ENCODE peak calls at places on chromosomes 16 and 17, in ten cellular contexts. One of them, this sample, is unnamed. For H3K36me3, the result is how much of the 10 kb centered on the place peaks cover.

GRCh38 chr17:65745241-65745640 is 183.8 kb upstream of the AXIN2 start:
- DNase-seq in brain microvascular endothelial cell: no peak
- DNase-seq in mammary epithelial cell: no peak
- DNase-seq in GM23338: no peak
- DNase-seq in OCI-LY7: no peak
- DNase-seq in kidney epithelial cell: no peak
- DNase-seq in kidney: no peak
- DNase-seq in Caco-2: no peak
- DNase-seq in cardiac muscle cell: no peak
- DNase-seq in transverse colon: no peak
- DNase-seq in this sample: no peak

GRCh38 chr17:11803635-11804034 is 193.6 kb downstream of the ZNF18 start:
- DNase-seq in brain microvascular endothelial cell: no peak
- DNase-seq in mammary epithelial cell: no peak
- DNase-seq in GM23338: no peak
- DNase-seq in OCI-LY7: no peak
- DNase-seq in kidney epithelial cell: no peak
- DNase-seq in kidney: no peak
- DNase-seq in Caco-2: no peak
- DNase-seq in cardiac muscle cell: no peak
- DNase-seq in transverse colon: no peak
- DNase-seq in this sample: no peak

GRCh38 chr16:78115659-78116058 is 16.2 kb downstream of the WWOX start:
- DNase-seq in brain microvascular endothelial cell: no peak
- DNase-seq in mammary epithelial cell: no peak
- DNase-seq in GM23338: no peak
- DNase-seq in OCI-LY7: no peak
- DNase-seq in kidney epithelial cell: no peak
- DNase-seq in kidney: no peak
- DNase-seq in Caco-2: no peak
- DNase-seq in cardiac muscle cell: no peak
- DNase-seq in transverse colon: no peak
- DNase-seq in this sample: no peak

GRCh38 chr17:16593356-16594102 is 24.5 kb upstream of the ZNF287 start:
- DNase-seq in brain microvascular endothelial cell: no peak
- DNase-seq in mammary epithelial cell: peak
- DNase-seq in GM23338: no peak
- DNase-seq in OCI-LY7: no peak
- DNase-seq in kidney epithelial cell: no peak
- DNase-seq in kidney: no peak
- DNase-seq in Caco-2: no peak
- DNase-seq in cardiac muscle cell: peak
- DNase-seq in transverse colon: no peak
- DNase-seq in this sample: no peak

GRCh38 chr17:42754782-42755181 is 6.2 kb upstream of the RAMP2 start:
- DNase-seq in brain microvascular endothelial cell: no peak
- DNase-seq in mammary epithelial cell: peak
- DNase-seq in GM23338: no peak
- DNase-seq in OCI-LY7: no peak
- DNase-seq in kidney epithelial cell: peak
- DNase-seq in kidney: peak
- DNase-seq in Caco-2: no peak
- DNase-seq in cardiac muscle cell: no peak
- DNase-seq in transverse colon: no peak
- DNase-seq in this sample: peak

GRCh38 chr17:78133971-78134898 is 3.7 kb downstream of the TMC8 start:
- DNase-seq in brain microvascular endothelial cell: no peak
- DNase-seq in mammary epithelial cell: no peak
- DNase-seq in GM23338: peak
- DNase-seq in OCI-LY7: peak
- DNase-seq in kidney epithelial cell: no peak
- DNase-seq in kidney: peak
- DNase-seq in Caco-2: peak
- DNase-seq in cardiac muscle cell: peak
- DNase-seq in transverse colon: peak
- DNase-seq in this sample: no peak

GRCh38 chr16:81578015-81578554 is 133.5 kb downstream of the CMIP start:
- DNase-seq in brain microvascular endothelial cell: no peak
- DNase-seq in mammary epithelial cell: no peak
- DNase-seq in GM23338: no peak
- DNase-seq in OCI-LY7: no peak
- DNase-seq in kidney epithelial cell: no peak
- DNase-seq in kidney: no peak
- DNase-seq in Caco-2: no peak
- DNase-seq in cardiac muscle cell: no peak
- DNase-seq in transverse colon: no peak
- DNase-seq in this sample: no peak

GRCh38 chr16:59179446-59180082 is 445.4 kb upstream of the GOT2 start:
- DNase-seq in brain microvascular endothelial cell: peak
- DNase-seq in mammary epithelial cell: no peak
- DNase-seq in GM23338: no peak
- DNase-seq in OCI-LY7: no peak
- DNase-seq in kidney epithelial cell: no peak
- DNase-seq in kidney: no peak
- DNase-seq in Caco-2: no peak
- DNase-seq in cardiac muscle cell: no peak
- DNase-seq in transverse colon: no peak
- DNase-seq in this sample: no peak

DNA sequence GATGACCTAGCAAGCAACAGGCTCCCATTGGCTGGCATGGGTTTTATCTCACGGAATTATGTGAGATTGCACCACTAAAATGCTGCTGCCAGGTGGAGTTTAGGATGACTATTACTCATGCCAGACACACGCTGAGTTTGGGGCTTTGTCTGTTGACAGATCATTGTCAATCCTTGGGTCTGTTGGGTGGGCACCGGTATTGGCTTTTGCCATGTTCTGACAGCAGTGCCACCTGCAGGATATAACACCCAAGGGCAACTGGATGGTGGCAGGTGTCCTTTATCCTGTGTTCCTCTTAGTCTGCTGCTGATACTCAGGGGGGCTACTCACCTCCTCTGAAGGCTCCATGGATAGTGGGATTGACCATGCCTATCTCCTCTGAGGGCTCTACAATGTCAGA is 221.6 kb upstream of the DYNLRB2 start:
- DNase-seq in brain microvascular endothelial cell: no peak
- DNase-seq in mammary epithelial cell: peak
- DNase-seq in GM23338: peak
- DNase-seq in OCI-LY7: no peak
- DNase-seq in kidney epithelial cell: no peak
- DNase-seq in kidney: no peak
- DNase-seq in Caco-2: peak
- DNase-seq in cardiac muscle cell: no peak
- DNase-seq in transverse colon: no peak
- DNase-seq in this sample: no peak
- TF ChIP-seq CTCF in brain microvascular endothelial cell: peak
- TF ChIP-seq CTCF in mammary epithelial cell: peak
- TF ChIP-seq CTCF in GM23338: peak
- TF ChIP-seq CTCF in OCI-LY7: peak
- TF ChIP-seq CTCF in kidney epithelial cell: no peak
- TF ChIP-seq CTCF in kidney: no peak
- TF ChIP-seq CTCF in Caco-2: no peak
- TF ChIP-seq CTCF in cardiac muscle cell: no peak
- TF ChIP-seq CTCF in transverse colon: no peak
- TF ChIP-seq CTCF in this sample: no peak

GRCh38 chr17:76574166-76574565 is 11.5 kb downstream of the ST6GALNAC2 start:
- DNase-seq in brain microvascular endothelial cell: no peak
- DNase-seq in mammary epithelial cell: no peak
- DNase-seq in GM23338: no peak
- DNase-seq in OCI-LY7: no peak
- DNase-seq in kidney epithelial cell: no peak
- DNase-seq in kidney: no peak
- DNase-seq in Caco-2: no peak
- DNase-seq in cardiac muscle cell: no peak
- DNase-seq in transverse colon: no peak
- DNase-seq in this sample: no peak

GRCh38 chr17:76573096-76573495 is 12.6 kb downstream of the ST6GALNAC2 start:
- DNase-seq in brain microvascular endothelial cell: no peak
- DNase-seq in mammary epithelial cell: no peak
- DNase-seq in GM23338: no peak
- DNase-seq in OCI-LY7: no peak
- DNase-seq in kidney epithelial cell: no peak
- DNase-seq in kidney: peak
- DNase-seq in Caco-2: no peak
- DNase-seq in cardiac muscle cell: no peak
- DNase-seq in transverse colon: no peak
- DNase-seq in this sample: no peak

GRCh38 chr17:76570877-76571471 is 14.7 kb downstream of the ST6GALNAC2 start:
- DNase-seq in brain microvascular endothelial cell: no peak
- DNase-seq in mammary epithelial cell: no peak
- DNase-seq in GM23338: no peak
- DNase-seq in OCI-LY7: no peak
- DNase-seq in kidney epithelial cell: no peak
- DNase-seq in kidney: peak
- DNase-seq in Caco-2: no peak
- DNase-seq in cardiac muscle cell: no peak
- DNase-seq in transverse colon: no peak
- DNase-seq in this sample: no peak

GRCh38 chr17:76570457-76570856 is 15.2 kb downstream of the ST6GALNAC2 start:
- DNase-seq in brain microvascular endothelial cell: no peak
- DNase-seq in mammary epithelial cell: no peak
- DNase-seq in GM23338: no peak
- DNase-seq in OCI-LY7: no peak
- DNase-seq in kidney epithelial cell: no peak
- DNase-seq in kidney: peak
- DNase-seq in Caco-2: no peak
- DNase-seq in cardiac muscle cell: no peak
- DNase-seq in transverse colon: no peak
- DNase-seq in this sample: no peak

DNA sequence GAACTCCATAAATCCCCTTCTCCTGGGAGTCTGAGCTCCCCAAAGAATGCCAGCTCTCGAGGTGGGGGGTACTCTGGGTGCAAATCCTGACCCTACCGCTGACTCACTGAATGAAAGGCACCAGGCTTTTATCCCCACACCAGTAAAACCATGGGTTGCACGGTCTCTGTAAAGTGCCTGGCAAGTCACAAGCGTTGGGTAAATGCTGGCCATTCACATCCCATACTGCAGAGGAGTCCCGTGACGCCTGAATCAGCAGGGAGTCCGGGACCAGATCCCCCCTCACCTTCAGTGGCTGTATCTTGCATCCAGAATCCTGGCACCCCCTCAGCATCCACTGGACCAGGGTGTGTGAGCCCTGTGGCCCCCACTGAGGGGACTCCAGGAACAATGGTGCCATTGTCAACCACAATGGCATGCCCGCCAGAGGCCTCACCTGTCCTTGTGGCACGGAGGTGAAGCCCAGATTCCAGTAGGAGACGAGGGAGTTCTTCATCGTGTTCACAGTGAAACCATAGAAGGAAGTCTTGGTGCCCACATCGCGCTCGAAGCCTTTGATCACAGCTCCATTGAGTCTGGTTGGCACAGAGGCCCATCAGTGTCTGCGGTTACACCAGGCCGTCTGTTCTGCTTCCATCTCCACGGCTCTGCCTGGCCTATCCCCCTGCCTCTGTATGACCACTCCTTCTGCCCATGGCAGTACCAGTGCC is 13.3 kb downstream of the ST6GALNAC2 start:
- DNase-seq in brain microvascular endothelial cell: no peak
- DNase-seq in mammary epithelial cell: no peak
- DNase-seq in GM23338: no peak
- DNase-seq in OCI-LY7: no peak
- DNase-seq in kidney epithelial cell: no peak
- DNase-seq in kidney: peak
- DNase-seq in Caco-2: no peak
- DNase-seq in cardiac muscle cell: no peak
- DNase-seq in transverse colon: no peak
- DNase-seq in this sample: no peak
- H3K4me3 ChIP-seq in brain microvascular endothelial cell: no peak
- H3K4me3 ChIP-seq in mammary epithelial cell: no peak
- H3K4me3 ChIP-seq in GM23338: no peak
- H3K4me3 ChIP-seq in OCI-LY7: no peak
- H3K4me3 ChIP-seq in kidney epithelial cell: no peak
- H3K4me3 ChIP-seq in kidney: no peak
- H3K4me3 ChIP-seq in Caco-2: no peak
- H3K4me3 ChIP-seq in cardiac muscle cell: no peak
- H3K4me3 ChIP-seq in transverse colon: no peak
- H3K4me3 ChIP-seq in this sample: no peak

DNA sequence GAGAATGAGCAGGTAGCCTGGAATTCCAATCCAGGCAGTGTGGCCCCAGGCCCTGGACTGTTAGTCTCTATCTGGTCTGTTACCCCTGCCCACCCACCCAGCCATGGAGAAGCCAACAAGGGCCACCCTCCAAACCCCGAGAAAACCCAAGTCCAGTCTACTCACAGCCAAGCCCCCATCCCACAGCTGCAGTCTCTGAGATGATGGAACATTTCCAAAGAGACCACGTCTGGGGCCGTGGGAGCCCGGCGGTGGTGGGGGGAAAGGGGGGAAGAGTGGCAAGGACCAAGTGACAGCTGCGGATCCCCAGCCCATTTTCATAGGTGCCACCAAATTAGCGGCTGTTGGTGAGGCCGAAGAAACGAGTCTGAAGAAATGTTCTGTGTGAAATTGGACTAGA is 53.6 kb downstream of the RBFOX3 start:
- DNase-seq in brain microvascular endothelial cell: no peak
- DNase-seq in mammary epithelial cell: no peak
- DNase-seq in GM23338: no peak
- DNase-seq in OCI-LY7: no peak
- DNase-seq in kidney epithelial cell: no peak
- DNase-seq in kidney: no peak
- DNase-seq in Caco-2: no peak
- DNase-seq in cardiac muscle cell: no peak
- DNase-seq in transverse colon: no peak
- DNase-seq in this sample: no peak
- H3K36me3 ChIP-seq in brain microvascular endothelial cell: under half
- H3K36me3 ChIP-seq in mammary epithelial cell: under half
- H3K36me3 ChIP-seq in GM23338: under half
- H3K36me3 ChIP-seq in OCI-LY7: under half
- H3K36me3 ChIP-seq in kidney epithelial cell: under half
- H3K36me3 ChIP-seq in kidney: under half
- H3K36me3 ChIP-seq in Caco-2: under half
- H3K36me3 ChIP-seq in cardiac muscle cell: under half
- H3K36me3 ChIP-seq in transverse colon: under half
- H3K36me3 ChIP-seq in this sample: under half

GRCh38 chr17:50548831-50549230 is 1.9 kb downstream of the SPATA20 start:
- DNase-seq in brain microvascular endothelial cell: no peak
- DNase-seq in mammary epithelial cell: no peak
- DNase-seq in GM23338: no peak
- DNase-seq in OCI-LY7: no peak
- DNase-seq in kidney epithelial cell: no peak
- DNase-seq in kidney: no peak
- DNase-seq in Caco-2: no peak
- DNase-seq in cardiac muscle cell: no peak
- DNase-seq in transverse colon: no peak
- DNase-seq in this sample: no peak

GRCh38 chr17:50550661-50551432 is 3.9 kb downstream of the SPATA20 start:
- DNase-seq in brain microvascular endothelial cell: peak
- DNase-seq in mammary epithelial cell: no peak
- DNase-seq in GM23338: peak
- DNase-seq in OCI-LY7: peak
- DNase-seq in kidney epithelial cell: peak
- DNase-seq in kidney: peak
- DNase-seq in Caco-2: peak
- DNase-seq in cardiac muscle cell: peak
- DNase-seq in transverse colon: peak
- DNase-seq in this sample: peak

GRCh38 chr17:50549969-50550368 is 3.0 kb downstream of the SPATA20 start:
- DNase-seq in brain microvascular endothelial cell: no peak
- DNase-seq in mammary epithelial cell: no peak
- DNase-seq in GM23338: no peak
- DNase-seq in OCI-LY7: no peak
- DNase-seq in kidney epithelial cell: no peak
- DNase-seq in kidney: peak
- DNase-seq in Caco-2: no peak
- DNase-seq in cardiac muscle cell: no peak
- DNase-seq in transverse colon: no peak
- DNase-seq in this sample: no peak

GRCh38 chr17:50547736-50548083 is 736 bp downstream of the SPATA20 start:
- DNase-seq in brain microvascular endothelial cell: no peak
- DNase-seq in mammary epithelial cell: no peak
- DNase-seq in GM23338: no peak
- DNase-seq in OCI-LY7: no peak
- DNase-seq in kidney epithelial cell: no peak
- DNase-seq in kidney: no peak
- DNase-seq in Caco-2: no peak
- DNase-seq in cardiac muscle cell: no peak
- DNase-seq in transverse colon: peak
- DNase-seq in this sample: peak

DNA sequence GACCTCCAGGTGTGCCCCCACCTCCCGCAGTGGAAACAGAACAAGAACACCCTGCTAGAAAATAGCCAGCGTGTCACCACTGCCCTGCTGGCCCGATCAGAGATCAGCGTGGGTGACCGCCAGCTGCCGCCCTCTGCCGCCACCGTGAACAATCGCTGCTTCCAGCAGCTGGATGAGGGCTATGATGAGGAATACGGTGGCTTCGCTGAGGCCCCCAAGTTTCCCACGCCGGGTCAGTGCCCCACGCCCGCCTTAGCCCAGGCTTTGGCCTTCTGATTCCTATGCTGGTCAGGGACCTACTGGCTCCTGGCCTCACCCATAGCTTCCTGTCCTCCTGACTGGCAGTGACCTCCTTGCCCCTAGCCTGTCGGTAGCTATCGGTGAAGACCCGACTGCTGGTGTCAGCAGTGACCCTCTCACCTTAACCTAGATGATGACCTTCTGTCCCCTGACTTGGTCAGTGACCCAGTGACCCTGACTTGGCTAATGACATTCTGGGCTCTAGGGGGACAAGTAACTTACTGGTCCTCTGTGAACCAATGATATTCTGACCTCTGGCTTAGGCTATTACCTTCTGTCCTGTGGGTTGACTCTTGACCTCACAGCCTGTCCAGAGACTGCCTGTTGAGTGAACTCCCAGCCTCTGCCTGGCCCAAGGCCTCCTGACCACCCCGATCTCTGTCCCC is 2.4 kb downstream of the SPATA20 start:
- DNase-seq in brain microvascular endothelial cell: no peak
- DNase-seq in mammary epithelial cell: no peak
- DNase-seq in GM23338: no peak
- DNase-seq in OCI-LY7: no peak
- DNase-seq in kidney epithelial cell: no peak
- DNase-seq in kidney: peak
- DNase-seq in Caco-2: no peak
- DNase-seq in cardiac muscle cell: no peak
- DNase-seq in transverse colon: no peak
- DNase-seq in this sample: no peak
- TF ChIP-seq CTCF in brain microvascular endothelial cell: no peak
- TF ChIP-seq CTCF in mammary epithelial cell: no peak
- TF ChIP-seq CTCF in GM23338: no peak
- TF ChIP-seq CTCF in OCI-LY7: no peak
- TF ChIP-seq CTCF in kidney epithelial cell: no peak
- TF ChIP-seq CTCF in kidney: no peak
- TF ChIP-seq CTCF in Caco-2: no peak
- TF ChIP-seq CTCF in cardiac muscle cell: no peak
- TF ChIP-seq CTCF in transverse colon: no peak
- TF ChIP-seq CTCF in this sample: no peak

This sample was measured in heart right ventricle.